ENCODE peak calls at places on chromosome 11, in eight cellular contexts. J is A549, C is tibial nerve, I is ovary, Y is stomach, S is H1, U is transverse colon, N is HepG2. Q is an unnamed sample.

GRCh38 chr11:23679981-23680380 is 816.9 kb upstream of the LUZP2 start:
- DNase-seq in J (no peak), C (no peak), I (no peak), Y (no peak), S (no peak), U (no peak), N (no peak), Q (no peak)

GRCh38 chr11:126190792-126191191 is 20.7 kb downstream of the RPUSD4 start:
- DNase-seq in J (no peak), C (no peak), I (no peak), Y (no peak), S (no peak), U (no peak), N (no peak), Q (no peak)

GRCh38 chr11:89436071-89436470 is 55.1 kb downstream of the NOX4 start:
- DNase-seq in J (no peak), C (no peak), I (no peak), Y (no peak), S (no peak), U (no peak), N (no peak), Q (no peak)

GRCh38 chr11:44804449-44805151 is 77.8 kb downstream of the TSPAN18 start:
- DNase-seq in J (no peak), C (no peak), I (no peak), Y (no peak), S (no peak), U (no peak), N (no peak), Q (no peak)

GRCh38 chr11:36056160-36056751 is 112.4 kb downstream of the LDLRAD3 start:
- DNase-seq in J (peak; percentile 25), C (no peak), I (no peak), Y (no peak), S (no peak), U (no peak), N (no peak), Q (no peak)

GRCh38 chr11:67248653-67249052 is 17.6 kb upstream of the GRK2 start:
- DNase-seq in J (no peak), C (no peak), I (no peak), Y (no peak), S (no peak), U (no peak), N (peak; percentile 40), Q (no peak)

GRCh38 chr11:132307309-132308020 is 937.0 kb downstream of the NTM start:
- DNase-seq in J (no peak), C (no peak), I (no peak), Y (no peak), S (no peak), U (no peak), N (no peak), Q (no peak)

GRCh38 chr11:76493040-76493439 is 48.2 kb downstream of the EMSY start:
- DNase-seq in J (no peak), C (no peak), I (no peak), Y (no peak), S (no peak), U (no peak), N (no peak), Q (no peak)

GRCh38 chr11:78212586-78213371 is 24.1 kb downstream of the USP35 start:
- DNase-seq in J (no peak), C (no peak), I (no peak), Y (no peak), S (no peak), U (no peak), N (no peak), Q (no peak)

GRCh38 chr11:587978-588380 is 11.7 kb downstream of the PHRF1 start:
- DNase-seq in J (peak; percentile 54), C (no peak), I (no peak), Y (no peak), S (no peak), U (no peak), N (peak; percentile 96), Q (no peak)

GRCh38 chr11:370087-370941 is 1.0 kb downstream of the B4GALNT4 start:
- DNase-seq in J (no peak), C (no peak), I (peak; percentile 70), Y (no peak), S (no peak), U (no peak), N (no peak), Q (no peak)

GRCh38 chr11:8948901-8949300 is 6.1 kb upstream of the ASCL3 start:
- DNase-seq in J (no peak), C (no peak), I (no peak), Y (no peak), S (no peak), U (no peak), N (no peak), Q (no peak)

GRCh38 chr11:128379587-128380279 is 207.6 kb downstream of the ETS1 start:
- DNase-seq in J (no peak), C (no peak), I (no peak), Y (no peak), S (no peak), U (no peak), N (no peak), Q (no peak)

GRCh38 chr11:1051356-1052132 is 15.0 kb upstream of the MUC6 start:
- DNase-seq in J (no peak), C (no peak), I (no peak), Y (no peak), S (no peak), U (no peak), N (no peak), Q (no peak)

GRCh38 chr11:1826552-1827094 is 8.2 kb upstream of the SYT8 start:
- DNase-seq in J (peak; percentile 72), C (peak; percentile 40), I (no peak), Y (peak; percentile 61), S (no peak), U (peak; percentile 56), N (peak; percentile 50), Q (no peak)

GRCh38 chr11:39990413-39990812 is 1469.0 kb downstream of the LRRC4C start:
- DNase-seq in J (no peak), C (no peak), I (no peak), Y (no peak), S (no peak), U (no peak), N (no peak), Q (no peak)

GRCh38 chr11:114259124-114259526 is 37.1 kb upstream of the NNMT start:
- DNase-seq in J (no peak), C (peak; percentile 68), I (no peak), Y (no peak), S (no peak), U (no peak), N (no peak), Q (no peak)

GRCh38 chr11:103892603-103893002 is 143.8 kb upstream of the DDI1 start:
- DNase-seq in J (peak; percentile 14), C (no peak), I (no peak), Y (no peak), S (no peak), U (no peak), N (no peak), Q (no peak)

GRCh38 chr11:16252373-16252772 is 104.0 kb downstream of the SOX6 start:
- DNase-seq in J (peak; percentile 3), C (no peak), I (no peak), Y (no peak), S (no peak), U (no peak), N (peak; percentile 12), Q (no peak)

GRCh38 chr11:20854214-20854613 is 184.8 kb downstream of the NELL1 start:
- DNase-seq in J (no peak), C (no peak), I (no peak), Y (no peak), S (no peak), U (no peak), N (no peak), Q (no peak)

GRCh38 chr11:96123301-96123700 is 199.4 kb upstream of the MTMR2 start:
- DNase-seq in J (no peak), C (no peak), I (no peak), Y (no peak), S (no peak), U (no peak), N (no peak), Q (no peak)

DNA sequence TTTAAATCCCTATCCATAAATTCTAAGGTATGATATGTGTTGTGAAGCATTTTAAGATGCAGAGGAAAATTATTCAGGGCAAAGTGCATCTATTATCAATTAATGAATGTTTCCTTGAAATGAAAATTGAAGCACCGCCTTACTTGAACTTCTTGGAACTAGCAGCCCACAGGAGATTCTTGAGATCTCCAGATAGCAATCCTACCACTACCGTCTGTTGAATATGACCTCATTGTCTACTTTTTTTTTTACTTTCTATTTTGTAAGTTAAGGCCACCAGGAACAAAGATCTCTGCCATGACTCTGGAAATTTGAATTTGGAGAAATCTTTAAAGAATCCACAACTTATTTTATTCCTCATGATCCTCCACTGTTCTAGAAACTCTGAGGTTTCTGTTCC is 808.7 kb downstream of the KCNA4 start:
- DNase-seq in J (no peak), C (no peak), I (no peak), Y (no peak), S (no peak), U (no peak), N (no peak), Q (no peak)
- TF ChIP-seq EP300 in J (no peak), C (no peak), I (no peak), Y (no peak), S (no peak), U (no peak), N (no peak), Q (no peak)

GRCh38 chr11:117328414-117329010 is 858 bp downstream of the CEP164 start:
- DNase-seq in J (no peak), C (no peak), I (no peak), Y (peak; percentile 31), S (no peak), U (peak; percentile 28), N (no peak), Q (no peak)
- TF ChIP-seq EP300 in J (no peak), C (no peak), I (no peak), Y (no peak), S (no peak), U (no peak), N (no peak), Q (no peak)

GRCh38 chr11:121655481-121656332 is 202.9 kb upstream of the SORL1-AS1 start:
- DNase-seq in J (peak; percentile 72), C (peak; percentile 79), I (peak; percentile 95), Y (peak; percentile 82), S (peak; percentile 50), U (peak; percentile 81), N (peak; percentile 69), Q (peak; percentile 25)

GRCh38 chr11:121657191-121657590 is 204.4 kb upstream of the SORL1-AS1 start:
- DNase-seq in J (no peak), C (no peak), I (peak; percentile 33), Y (no peak), S (no peak), U (no peak), N (no peak), Q (no peak)

GRCh38 chr11:121654506-121655480 is 202.0 kb upstream of the SORL1-AS1 start:
- DNase-seq in J (no peak), C (no peak), I (peak; percentile 31), Y (no peak), S (no peak), U (no peak), N (peak; percentile 51), Q (no peak)

GRCh38 chr11:121659811-121660210 is 207.0 kb upstream of the SORL1-AS1 start:
- DNase-seq in J (no peak), C (no peak), I (no peak), Y (no peak), S (no peak), U (no peak), N (no peak), Q (no peak)

GRCh38 chr11:121656333-121657090 is 203.7 kb upstream of the SORL1-AS1 start:
- DNase-seq in J (no peak), C (no peak), I (peak; percentile 56), Y (no peak), S (no peak), U (no peak), N (peak; percentile 88), Q (no peak)
- TF ChIP-seq EP300 in J (no peak), C (no peak), I (no peak), Y (no peak), S (no peak), U (no peak), N (no peak), Q (no peak)

GRCh38 chr11:74325649-74326645 is 14.5 kb upstream of the P4HA3 start:
- DNase-seq in J (no peak), C (peak; percentile 50), I (peak; percentile 74), Y (peak; percentile 91), S (no peak), U (peak; percentile 55), N (no peak), Q (no peak)
- TF ChIP-seq EP300 in J (no peak), C (no peak), I (no peak), Y (no peak), S (no peak), U (no peak), N (no peak), Q (no peak)